ENCODE peak calls at places on chromosome 17, in seven cellular contexts. I is AG09319; G is Peyer's patch; M is activated T-helper 1 cell treated with anti-CD3 and anti-CD28 coated beads, Interleukin-12 subunit alpha, Interleukin-12 subunit beta, Interleukin-2, Interleukin-4 antibody, amounts not matched to agents 30 ng/mL and 10 ng/mL and 1 ng/mL, durations not matched to agents 14 hours and 24 hours and 36 hours; E is fibroblast of the conjunctiva; O is activated naive CD4-positive, alpha-beta T cell; S is RWPE1. A is an unnamed sample.
A peak's percentile ranks its signal among the peaks of the same experiment; 100 is the strongest.

GRCh38 chr17:77055453-77055852 is 85.3 kb upstream of the SEC14L1 start:
- DNase-seq in I (no peak), G (no peak), M (no peak), E (no peak), O (no peak), S (no peak), A (no peak)

GRCh38 chr17:5225668-5226457 is 8.8 kb downstream of the SCIMP start:
- DNase-seq in I (no peak), G (no peak), M (no peak), E (no peak), O (no peak), S (no peak), A (no peak)

GRCh38 chr17:58279016-58279671 is 1.6 kb downstream of the MPO start:
- DNase-seq in I (no peak), G (peak; percentile 54), M (no peak), E (no peak), O (no peak), S (no peak), A (no peak)

GRCh38 chr17:1122681-1123396 is 56.9 kb downstream of the ABR start:
- DNase-seq in I (no peak), G (peak; percentile 96), M (peak; percentile 72), E (peak; percentile 34), O (peak; percentile 68), S (peak; percentile 80), A (no peak)

GRCh38 chr17:70278846-70279465 is 109.6 kb downstream of the KCNJ2 start:
- DNase-seq in I (no peak), G (no peak), M (no peak), E (no peak), O (no peak), S (no peak), A (no peak)

GRCh38 chr17:57625957-57626356 is 119.1 kb downstream of the CCDC182 start:
- DNase-seq in I (no peak), G (no peak), M (no peak), E (no peak), O (no peak), S (no peak), A (no peak)

GRCh38 chr17:67108411-67108810 is 64.1 kb downstream of the CACNG1 start:
- DNase-seq in I (no peak), G (no peak), M (no peak), E (no peak), O (no peak), S (no peak), A (no peak)

GRCh38 chr17:75090871-75091854 is 3.4 kb downstream of the SLC16A5 start:
- DNase-seq in I (no peak), G (peak; percentile 89), M (no peak), E (no peak), O (no peak), S (no peak), A (no peak)

GRCh38 chr17:37820313-37821024 is 75.6 kb upstream of the HNF1B start:
- DNase-seq in I (no peak), G (no peak), M (no peak), E (no peak), O (no peak), S (no peak), A (no peak)

GRCh38 chr17:21075739-21076085 is 32.9 kb upstream of the USP22 start:
- DNase-seq in I (no peak), G (no peak), M (no peak), E (no peak), O (no peak), S (no peak), A (no peak)

GRCh38 chr17:6755731-6756184 is at the start of gene XAF1:
- DNase-seq in I (peak; percentile 34), G (peak; percentile 64), M (peak; percentile 66), E (peak; percentile 28), O (no peak), S (peak; percentile 23), A (no peak)

A was measured in AG04449.